ENCODE peak calls at places on chromosomes 5 and 9, in five cellular contexts. One of them, this sample, is unnamed.
A peak's percentile ranks its signal among the peaks of the same experiment; 100 is the strongest.

GRCh38 chr9:106983346-106983745 is 120.4 kb downstream of the ZNF462 start:
- DNase-seq in astrocyte of the cerebellum: no peak
- DNase-seq in AG04450: no peak
- DNase-seq in CD4-positive, alpha-beta T cell: no peak
- DNase-seq in heart right ventricle: no peak
- DNase-seq in this sample: no peak

GRCh38 chr5:167982-168660 is 23.2 kb upstream of the LRRC14B start:
- DNase-seq in AG04450: peak; percentile 96
- DNase-seq in astrocyte of the cerebellum: peak; percentile 99
- DNase-seq in CD4-positive, alpha-beta T cell: no peak
- DNase-seq in heart right ventricle: no peak
- DNase-seq in this sample: no peak

GRCh38 chr5:72197393-72197792 is 90.1 kb downstream of the MAP1B start:
- DNase-seq in CD4-positive, alpha-beta T cell: no peak
- DNase-seq in AG04450: no peak
- DNase-seq in astrocyte of the cerebellum: no peak
- DNase-seq in heart right ventricle: no peak
- DNase-seq in this sample: no peak

GRCh38 chr5:38535281-38535750 is 21.1 kb downstream of the LIFR start:
- DNase-seq in CD4-positive, alpha-beta T cell: no peak
- DNase-seq in heart right ventricle: no peak
- DNase-seq in AG04450: no peak
- DNase-seq in astrocyte of the cerebellum: no peak
- DNase-seq in this sample: no peak

GRCh38 chr5:119287547-119288073 is 68.2 kb upstream of the TNFAIP8 start:
- DNase-seq in CD4-positive, alpha-beta T cell: no peak
- DNase-seq in heart right ventricle: no peak
- DNase-seq in AG04450: no peak
- DNase-seq in astrocyte of the cerebellum: no peak
- DNase-seq in this sample: peak; percentile 63

GRCh38 chr9:18848657-18849056 is 184.4 kb downstream of the SAXO1 start:
- DNase-seq in CD4-positive, alpha-beta T cell: no peak
- DNase-seq in astrocyte of the cerebellum: no peak
- DNase-seq in AG04450: no peak
- DNase-seq in heart right ventricle: no peak
- DNase-seq in this sample: no peak

GRCh38 chr5:92715946-92716345 is 865.1 kb downstream of the NR2F1-AS1 start:
- DNase-seq in AG04450: no peak
- DNase-seq in astrocyte of the cerebellum: no peak
- DNase-seq in heart right ventricle: no peak
- DNase-seq in CD4-positive, alpha-beta T cell: no peak
- DNase-seq in this sample: no peak

GRCh38 chr5:67293177-67293576 is 96.6 kb upstream of the CD180 start:
- DNase-seq in CD4-positive, alpha-beta T cell: no peak
- DNase-seq in AG04450: no peak
- DNase-seq in heart right ventricle: no peak
- DNase-seq in astrocyte of the cerebellum: no peak
- DNase-seq in this sample: no peak

GRCh38 chr5:158648631-158649030 is 451.1 kb downstream of the EBF1 start:
- DNase-seq in AG04450: no peak
- DNase-seq in CD4-positive, alpha-beta T cell: no peak
- DNase-seq in astrocyte of the cerebellum: no peak
- DNase-seq in heart right ventricle: no peak
- DNase-seq in this sample: no peak

GRCh38 chr5:61732796-61733195 is 400.7 kb downstream of the ZSWIM6 start:
- DNase-seq in heart right ventricle: no peak
- DNase-seq in CD4-positive, alpha-beta T cell: no peak
- DNase-seq in astrocyte of the cerebellum: no peak
- DNase-seq in AG04450: no peak
- DNase-seq in this sample: no peak

DNA sequence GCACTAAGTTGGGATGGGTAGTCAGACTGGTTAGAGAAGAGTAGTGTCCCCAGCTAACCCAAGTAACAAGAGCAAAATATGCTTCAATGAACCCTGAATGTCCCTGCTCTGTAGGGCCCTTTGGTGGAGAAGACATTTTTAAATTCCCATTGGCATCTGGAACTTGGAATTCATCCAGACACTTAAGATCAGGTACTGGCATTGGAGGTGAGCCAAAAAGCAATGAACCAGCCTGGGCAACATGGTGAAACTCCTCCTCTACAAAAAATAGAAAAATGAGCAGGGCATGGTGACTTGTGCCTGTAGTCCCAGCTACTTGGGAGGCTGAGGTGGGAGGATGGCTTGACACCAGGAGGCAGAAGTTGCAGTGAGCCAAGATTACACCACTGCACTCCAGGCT is 58.9 kb upstream of the ZNF618 start:
- DNase-seq in CD4-positive, alpha-beta T cell: no peak
- DNase-seq in astrocyte of the cerebellum: no peak
- DNase-seq in AG04450: no peak
- DNase-seq in heart right ventricle: no peak
- DNase-seq in this sample: no peak
- TF ChIP-seq CTCF in CD4-positive, alpha-beta T cell: no peak
- TF ChIP-seq CTCF in astrocyte of the cerebellum: no peak
- TF ChIP-seq CTCF in AG04450: no peak
- TF ChIP-seq CTCF in heart right ventricle: no peak
- TF ChIP-seq CTCF in this sample: no peak

GRCh38 chr5:171386861-171387254 is 791 bp upstream of the NPM1 start:
- DNase-seq in astrocyte of the cerebellum: no peak
- DNase-seq in heart right ventricle: no peak
- DNase-seq in CD4-positive, alpha-beta T cell: no peak
- DNase-seq in AG04450: no peak
- DNase-seq in this sample: no peak

GRCh38 chr5:171386006-171386671 is 1.5 kb upstream of the NPM1 start:
- DNase-seq in astrocyte of the cerebellum: no peak
- DNase-seq in CD4-positive, alpha-beta T cell: no peak
- DNase-seq in heart right ventricle: no peak
- DNase-seq in AG04450: no peak
- DNase-seq in this sample: no peak

GRCh38 chr5:171387255-171387969 is at the start of gene NPM1:
- DNase-seq in CD4-positive, alpha-beta T cell: peak; percentile 95
- DNase-seq in AG04450: peak; percentile 99
- DNase-seq in heart right ventricle: peak; percentile 97
- DNase-seq in astrocyte of the cerebellum: peak; percentile 96
- DNase-seq in this sample: peak; percentile 97

GRCh38 chr5:171388816-171389168 is 1.1 kb downstream of the NPM1 start:
- DNase-seq in astrocyte of the cerebellum: no peak
- DNase-seq in CD4-positive, alpha-beta T cell: no peak
- DNase-seq in AG04450: no peak
- DNase-seq in heart right ventricle: no peak
- DNase-seq in this sample: peak; percentile 71

DNA sequence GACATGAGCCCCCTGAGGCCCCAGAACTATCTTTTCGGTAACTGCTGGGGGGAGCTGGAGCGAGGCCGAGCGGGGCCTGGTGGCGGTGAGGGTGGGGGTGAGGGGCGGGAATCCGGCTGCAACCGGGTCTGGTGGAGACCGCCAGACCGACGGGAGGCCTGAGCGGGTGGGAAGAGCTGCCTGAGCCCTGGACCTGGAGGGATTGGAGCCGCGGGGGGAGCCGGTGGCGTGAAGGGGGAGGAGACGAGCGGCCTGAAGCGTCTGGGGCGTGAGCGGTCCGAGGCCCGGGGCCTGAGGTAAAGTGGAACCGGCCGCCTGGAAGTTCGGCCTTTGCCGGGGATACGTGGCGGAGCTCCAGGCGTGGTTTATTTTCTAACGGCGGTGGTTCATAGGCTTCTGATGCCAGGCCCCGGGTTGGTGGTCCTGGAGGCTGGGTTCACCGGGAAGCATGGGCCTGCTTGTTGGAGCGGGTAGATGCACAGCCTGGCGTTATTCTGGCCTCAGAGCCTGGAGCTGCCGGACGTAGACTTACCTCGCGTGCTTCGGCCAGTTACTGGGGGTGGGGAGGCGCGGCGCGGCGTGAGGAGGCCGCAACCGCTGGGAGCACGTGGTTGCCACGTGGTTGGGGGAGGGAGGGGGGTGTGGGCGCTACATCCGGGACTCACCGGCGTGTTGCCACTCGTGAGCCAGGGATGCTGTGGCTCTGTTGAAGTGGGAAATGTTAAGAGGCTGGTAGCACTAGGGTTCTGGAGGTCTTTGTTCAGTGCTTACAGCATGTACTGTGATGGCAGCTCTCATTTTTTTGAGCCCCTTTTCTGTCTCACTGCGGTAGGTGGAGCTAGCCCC is 544 bp downstream of the NPM1 start:
- DNase-seq in heart right ventricle: peak; percentile 74
- DNase-seq in CD4-positive, alpha-beta T cell: peak; percentile 75
- DNase-seq in AG04450: peak; percentile 33
- DNase-seq in astrocyte of the cerebellum: no peak
- DNase-seq in this sample: peak; percentile 88
- TF ChIP-seq CTCF in heart right ventricle: no peak
- TF ChIP-seq CTCF in CD4-positive, alpha-beta T cell: no peak
- TF ChIP-seq CTCF in AG04450: no peak
- TF ChIP-seq CTCF in astrocyte of the cerebellum: no peak
- TF ChIP-seq CTCF in this sample: no peak

GRCh38 chr5:135264451-135265445 is 134.3 kb downstream of the MACROH2A1 start:
- DNase-seq in AG04450: no peak
- DNase-seq in heart right ventricle: no peak
- DNase-seq in CD4-positive, alpha-beta T cell: no peak
- DNase-seq in astrocyte of the cerebellum: no peak
- DNase-seq in this sample: no peak
- TF ChIP-seq CTCF in AG04450: peak; percentile 43
- TF ChIP-seq CTCF in heart right ventricle: no peak
- TF ChIP-seq CTCF in CD4-positive, alpha-beta T cell: no peak
- TF ChIP-seq CTCF in astrocyte of the cerebellum: no peak
- TF ChIP-seq CTCF in this sample: no peak

DNA sequence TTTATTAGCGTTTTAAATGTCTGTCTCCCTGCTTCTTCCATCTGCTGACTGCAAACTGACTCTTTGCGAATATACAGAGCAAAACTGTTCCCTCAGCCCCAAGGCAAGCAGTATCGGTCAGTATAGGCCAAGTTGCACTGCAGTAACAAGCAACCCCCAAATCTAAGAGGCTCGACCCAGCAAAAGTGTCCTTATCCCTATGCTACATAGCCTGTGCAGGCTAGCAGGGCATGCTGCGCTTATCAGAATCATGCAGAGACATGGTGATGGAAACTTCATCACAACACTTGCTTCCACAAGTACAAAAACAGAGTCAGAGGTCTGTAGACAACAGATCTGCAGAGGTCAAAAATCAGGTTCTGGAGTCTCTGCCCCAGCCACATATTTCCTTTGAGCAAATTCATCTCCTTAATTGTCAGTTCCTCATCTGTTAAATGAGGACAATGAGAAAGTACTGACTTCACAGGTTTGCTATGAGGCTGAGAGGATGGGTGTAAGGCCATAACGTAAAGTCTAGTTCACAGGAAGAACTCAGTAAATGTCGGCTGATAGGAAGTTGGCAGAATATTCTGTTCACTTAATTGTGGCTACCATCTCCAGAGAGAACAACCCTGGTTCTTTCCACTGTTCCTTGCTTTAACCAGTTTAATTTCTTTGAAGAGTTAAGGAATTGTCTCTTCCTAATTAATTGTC is 9.6 kb upstream of the IL17B start:
- DNase-seq in heart right ventricle: no peak
- DNase-seq in AG04450: no peak
- DNase-seq in astrocyte of the cerebellum: no peak
- DNase-seq in CD4-positive, alpha-beta T cell: no peak
- DNase-seq in this sample: no peak
- TF ChIP-seq CTCF in heart right ventricle: no peak
- TF ChIP-seq CTCF in AG04450: no peak
- TF ChIP-seq CTCF in astrocyte of the cerebellum: no peak
- TF ChIP-seq CTCF in CD4-positive, alpha-beta T cell: no peak
- TF ChIP-seq CTCF in this sample: no peak

DNA sequence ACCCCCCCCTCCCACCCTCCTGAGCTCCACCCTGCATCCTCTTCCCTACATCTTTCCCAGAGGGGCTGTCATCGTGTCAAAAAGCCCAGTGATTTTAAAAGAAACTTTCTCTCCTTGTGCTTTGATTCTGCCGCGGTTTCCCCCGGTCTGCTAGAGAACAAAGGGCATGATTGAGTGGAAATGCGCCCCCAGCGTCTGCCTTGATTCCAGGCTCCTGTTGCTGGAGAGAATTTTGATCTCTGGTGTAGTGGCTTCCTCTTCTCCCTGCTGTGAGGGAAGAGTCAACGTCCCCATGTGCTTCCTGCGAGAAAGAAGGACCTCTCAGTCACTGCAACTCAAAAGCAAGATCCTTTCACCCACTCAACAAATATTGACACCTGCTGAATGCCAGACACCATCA is 61.9 kb upstream of the RAPGEF1 start:
- DNase-seq in AG04450: no peak
- DNase-seq in heart right ventricle: no peak
- DNase-seq in astrocyte of the cerebellum: no peak
- DNase-seq in CD4-positive, alpha-beta T cell: no peak
- DNase-seq in this sample: no peak
- TF ChIP-seq CTCF in AG04450: no peak
- TF ChIP-seq CTCF in heart right ventricle: no peak
- TF ChIP-seq CTCF in astrocyte of the cerebellum: peak; percentile 9
- TF ChIP-seq CTCF in CD4-positive, alpha-beta T cell: no peak
- TF ChIP-seq CTCF in this sample: no peak